ENCODE peak calls at places on chromosomes 2 and 18, in six cellular contexts. I is H54; Q is AML-193; G is SK-MEL-5; R is dorsolateral prefrontal cortex; N is stimulated activated CD4-positive, alpha-beta T cell treated with anti-CD3 and anti-CD28 coated beads, TNF-alpha, amount 100 ng/mL, for 4 hours. B is an unnamed sample.

GRCh38 chr2:138274421-138275291 is 226.9 kb upstream of the SPOPL start:
- DNase-seq in I (no peak), Q (no peak), G (peak), R (no peak), N (no peak), B (no peak)

GRCh38 chr2:12809526-12809925 is 92.8 kb downstream of the TRIB2 start:
- DNase-seq in I (no peak), Q (no peak), G (no peak), R (no peak), N (no peak), B (no peak)

GRCh38 chr18:31230495-31230894 is 67.8 kb upstream of the DSC1 start:
- DNase-seq in I (no peak), Q (no peak), G (peak), R (no peak), N (no peak), B (no peak)

GRCh38 chr2:44291281-44292248 is 16.3 kb downstream of the SLC3A1 start:
- DNase-seq in I (peak), Q (peak), G (peak), R (peak), N (no peak), B (no peak)

GRCh38 chr2:197163755-197164753 is 146.5 kb downstream of the ANKRD44 start:
- DNase-seq in I (no peak), Q (no peak), G (no peak), R (peak), N (no peak), B (no peak)

GRCh38 chr2:71831208-71831577 is 316.5 kb downstream of the CYP26B1 start:
- DNase-seq in I (peak), Q (no peak), G (no peak), R (no peak), N (no peak), B (no peak)

GRCh38 chr2:217899231-217900009 is 103.4 kb downstream of the TNS1 start:
- DNase-seq in I (peak), Q (peak), G (peak), R (no peak), N (no peak), B (no peak)

GRCh38 chr2:164328310-164328709 is 293.0 kb downstream of the GRB14 start:
- DNase-seq in I (no peak), Q (no peak), G (no peak), R (no peak), N (no peak), B (no peak)

GRCh38 chr2:150911766-150912280 is 349.8 kb downstream of the RBM43 start:
- DNase-seq in I (no peak), Q (no peak), G (peak), R (no peak), N (no peak), B (no peak)

GRCh38 chr2:229642371-229642770 is 72.0 kb downstream of the DNER start:
- DNase-seq in I (peak), Q (no peak), G (no peak), R (no peak), N (no peak), B (no peak)

GRCh38 chr2:98269274-98269673 is 77.0 kb upstream of the CNGA3 start:
- DNase-seq in I (peak), Q (peak), G (peak), R (no peak), N (no peak), B (no peak)

GRCh38 chr2:192195548-192196418 is 1.1 kb upstream of the TMEFF2 start:
- DNase-seq in I (peak), Q (no peak), G (no peak), R (peak), N (no peak), B (no peak)

GRCh38 chr2:150900913-150901312 is 360.8 kb downstream of the RBM43 start:
- DNase-seq in I (no peak), Q (no peak), G (no peak), R (no peak), N (no peak), B (no peak)